ENCODE peak calls at places on chromosomes 5 and 9, in six cellular contexts. One of them, this sample, is unnamed.

GRCh38 chr9:12640866-12641636 is 52.1 kb upstream of the TYRP1 start:
- DNase-seq in stimulated activated CD4-positive, alpha-beta T cell treated with anti-CD3 and anti-CD28 coated beads, Interleukin-2, amount 100 ng/mL, for 48 hours: no peak
- DNase-seq in GM12865: no peak
- DNase-seq in NT2/D1: no peak
- DNase-seq in fibroblast of pulmonary artery: no peak
- DNase-seq in RPMI8226: no peak
- DNase-seq in this sample: no peak

GRCh38 chr5:58462154-58462553 is 2.3 kb upstream of the PLK2 start:
- DNase-seq in stimulated activated CD4-positive, alpha-beta T cell treated with anti-CD3 and anti-CD28 coated beads, Interleukin-2, amount 100 ng/mL, for 48 hours: no peak
- DNase-seq in GM12865: peak
- DNase-seq in NT2/D1: no peak
- DNase-seq in fibroblast of pulmonary artery: peak
- DNase-seq in RPMI8226: peak
- DNase-seq in this sample: no peak

GRCh38 chr9:78865757-78866156 is 568.8 kb downstream of the PSAT1 start:
- DNase-seq in stimulated activated CD4-positive, alpha-beta T cell treated with anti-CD3 and anti-CD28 coated beads, Interleukin-2, amount 100 ng/mL, for 48 hours: no peak
- DNase-seq in GM12865: no peak
- DNase-seq in NT2/D1: no peak
- DNase-seq in fibroblast of pulmonary artery: no peak
- DNase-seq in RPMI8226: no peak
- DNase-seq in this sample: no peak

GRCh38 chr9:89686134-89686533 is 81.3 kb downstream of the GADD45G start:
- DNase-seq in stimulated activated CD4-positive, alpha-beta T cell treated with anti-CD3 and anti-CD28 coated beads, Interleukin-2, amount 100 ng/mL, for 48 hours: no peak
- DNase-seq in GM12865: no peak
- DNase-seq in NT2/D1: no peak
- DNase-seq in fibroblast of pulmonary artery: no peak
- DNase-seq in RPMI8226: no peak
- DNase-seq in this sample: no peak

GRCh38 chr5:134437340-134438267 is 25.9 kb upstream of the CDKN2AIPNL start:
- DNase-seq in stimulated activated CD4-positive, alpha-beta T cell treated with anti-CD3 and anti-CD28 coated beads, Interleukin-2, amount 100 ng/mL, for 48 hours: no peak
- DNase-seq in GM12865: peak
- DNase-seq in NT2/D1: no peak
- DNase-seq in fibroblast of pulmonary artery: peak
- DNase-seq in RPMI8226: no peak
- DNase-seq in this sample: no peak

GRCh38 chr9:108130896-108131295 is 641.3 kb upstream of the KLF4 start:
- DNase-seq in stimulated activated CD4-positive, alpha-beta T cell treated with anti-CD3 and anti-CD28 coated beads, Interleukin-2, amount 100 ng/mL, for 48 hours: no peak
- DNase-seq in GM12865: no peak
- DNase-seq in NT2/D1: no peak
- DNase-seq in fibroblast of pulmonary artery: no peak
- DNase-seq in RPMI8226: no peak
- DNase-seq in this sample: no peak

GRCh38 chr5:42949348-42950090 is 90.6 kb downstream of the ANXA2R start:
- DNase-seq in stimulated activated CD4-positive, alpha-beta T cell treated with anti-CD3 and anti-CD28 coated beads, Interleukin-2, amount 100 ng/mL, for 48 hours: peak
- DNase-seq in GM12865: peak
- DNase-seq in NT2/D1: no peak
- DNase-seq in fibroblast of pulmonary artery: peak
- DNase-seq in RPMI8226: peak
- DNase-seq in this sample: peak

GRCh38 chr5:132268698-132269551 is 11.4 kb downstream of the PDLIM4 start:
- DNase-seq in stimulated activated CD4-positive, alpha-beta T cell treated with anti-CD3 and anti-CD28 coated beads, Interleukin-2, amount 100 ng/mL, for 48 hours: no peak
- DNase-seq in GM12865: peak
- DNase-seq in NT2/D1: no peak
- DNase-seq in fibroblast of pulmonary artery: peak
- DNase-seq in RPMI8226: no peak
- DNase-seq in this sample: no peak

GRCh38 chr5:107431998-107432397 is 238.7 kb downstream of the EFNA5 start:
- DNase-seq in stimulated activated CD4-positive, alpha-beta T cell treated with anti-CD3 and anti-CD28 coated beads, Interleukin-2, amount 100 ng/mL, for 48 hours: no peak
- DNase-seq in GM12865: no peak
- DNase-seq in NT2/D1: peak
- DNase-seq in fibroblast of pulmonary artery: peak
- DNase-seq in RPMI8226: no peak
- DNase-seq in this sample: no peak